ENCODE peak calls at places on chromosomes 3 and 15, in six cellular contexts. A, W, R, I, C and N are unnamed samples.
A peak's percentile ranks its signal among the peaks of the same experiment; 100 is the strongest.

GRCh38 chr15:88400069-88400468 is 67.1 kb downstream of the MRPL46 start:
- DNase-seq in A (no peak), W (no peak), R (no peak), I (no peak), C (no peak), N (no peak)

GRCh38 chr3:49296781-49297420 is 19.9 kb upstream of the C3orf62 start:
- DNase-seq in A (peak; percentile 54), W (peak; percentile 33), R (peak; percentile 48), I (peak; percentile 42), C (no peak), N (peak; percentile 28)

GRCh38 chr15:66720206-66721010 is 18.4 kb downstream of the SMAD6 start:
- DNase-seq in A (peak; percentile 87), W (no peak), R (no peak), I (peak; percentile 39), C (peak; percentile 7), N (no peak)

GRCh38 chr3:59935025-59935424 is 885.2 kb upstream of the CFAP20DC start:
- DNase-seq in A (no peak), W (no peak), R (no peak), I (no peak), C (no peak), N (no peak)

GRCh38 chr3:56693750-56694149 is 10.7 kb upstream of the TASOR start:
- DNase-seq in A (peak; percentile 60), W (no peak), R (no peak), I (no peak), C (no peak), N (peak; percentile 19)

GRCh38 chr3:177126015-177126773 is 71.1 kb downstream of the TBL1XR1 start:
- DNase-seq in A (no peak), W (no peak), R (no peak), I (no peak), C (no peak), N (no peak)

GRCh38 chr3:111012388-111013248 is 59.0 kb upstream of the NECTIN3 start:
- DNase-seq in A (no peak), W (no peak), R (no peak), I (no peak), C (no peak), N (no peak)

GRCh38 chr3:33372218-33373081 is 67.8 kb downstream of the UBP1 start:
- DNase-seq in A (no peak), W (no peak), R (no peak), I (peak; percentile 45), C (peak; percentile 66), N (peak; percentile 30)

GRCh38 chr3:196186661-196187573 is 24.3 kb downstream of the ZDHHC19 start:
- DNase-seq in A (no peak), W (no peak), R (peak; percentile 60), I (no peak), C (no peak), N (peak; percentile 43)

GRCh38 chr3:46693897-46694235 is 387 bp upstream of the ALS2CL start:
- DNase-seq in A (peak; percentile 48), W (no peak), R (no peak), I (no peak), C (no peak), N (peak; percentile 33)

GRCh38 chr3:131277836-131278497 is 103.6 kb upstream of the NUDT16 start:
- DNase-seq in A (no peak), W (no peak), R (no peak), I (no peak), C (no peak), N (no peak)

GRCh38 chr3:15007681-15008141 is 57.4 kb downstream of the MRPS25 start:
- DNase-seq in A (no peak), W (no peak), R (no peak), I (no peak), C (no peak), N (no peak)

GRCh38 chr3:127799476-127800222 is 22.7 kb downstream of the MGLL start:
- DNase-seq in A (peak; percentile 17), W (no peak), R (no peak), I (no peak), C (no peak), N (no peak)

GRCh38 chr3:4522962-4523361 is 29.8 kb downstream of the ITPR1 start:
- DNase-seq in A (no peak), W (no peak), R (no peak), I (no peak), C (no peak), N (no peak)

GRCh38 chr3:72099331-72100061 is 314.5 kb upstream of the PROK2 start:
- DNase-seq in A (no peak), W (no peak), R (no peak), I (no peak), C (no peak), N (no peak)

GRCh38 chr3:114223146-114223545 is 14.2 kb downstream of the ZNF80 start:
- DNase-seq in A (no peak), W (no peak), R (no peak), I (no peak), C (no peak), N (no peak)
- H3K27ac ChIP-seq in A (no peak overlapping the region), W (no peak overlapping the region), R (no peak overlapping the region), I (peak overlapping the region; percentile 11), C (no peak overlapping the region), N (no peak overlapping the region)

GRCh38 chr15:63390689-63391088 is 9.0 kb upstream of the CA12 start:
- DNase-seq in A (no peak), W (no peak), R (no peak), I (no peak), C (no peak), N (no peak)

GRCh38 chr15:63389902-63390301 is 8.3 kb upstream of the CA12 start:
- DNase-seq in A (peak; percentile 67), W (no peak), R (peak; percentile 45), I (peak; percentile 96), C (peak; percentile 31), N (peak; percentile 96)

GRCh38 chr15:63388511-63388910 is 6.9 kb upstream of the CA12 start:
- DNase-seq in A (no peak), W (no peak), R (no peak), I (no peak), C (no peak), N (no peak)

GRCh38 chr15:63385911-63386531 is 4.4 kb upstream of the CA12 start:
- DNase-seq in A (no peak), W (no peak), R (no peak), I (no peak), C (no peak), N (no peak)

GRCh38 chr15:63387741-63388468 is 6.3 kb upstream of the CA12 start:
- DNase-seq in A (no peak), W (no peak), R (peak; percentile 51), I (no peak), C (no peak), N (no peak)
- TF ChIP-seq EP300 in A (no peak), W (no peak), R (no peak), I (no peak), C (no peak), N (no peak)

GRCh38 chr3:125141596-125142417 is 70.7 kb downstream of the SLC12A8 start:
- DNase-seq in A (peak; percentile 78), W (peak; percentile 50), R (peak; percentile 78), I (peak; percentile 50), C (no peak), N (peak; percentile 74)
- TF ChIP-seq POLR2A in A (peak; percentile 48), W (no peak), R (no peak), I (no peak), C (no peak), N (no peak)

DNA sequence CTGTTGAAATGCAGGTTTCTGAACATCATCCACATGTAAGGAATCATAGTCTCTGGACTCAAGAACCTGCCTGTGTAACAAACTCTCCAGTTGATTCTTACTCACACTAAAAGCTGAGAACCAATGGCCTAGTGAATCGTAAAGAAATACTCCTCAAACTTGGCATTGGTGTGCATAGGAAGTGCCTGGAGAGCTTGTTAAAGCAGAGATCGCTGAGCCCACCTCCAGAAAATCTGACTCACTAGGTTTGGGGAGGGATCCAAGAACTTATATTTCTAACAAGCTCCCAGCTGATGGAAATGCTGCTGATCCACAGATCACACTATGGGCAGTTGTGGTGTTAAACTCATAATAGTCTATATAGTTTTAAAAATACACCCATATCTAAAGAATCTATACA is 55.8 kb upstream of the LMCD1 start:
- DNase-seq in A (no peak), W (no peak), R (no peak), I (no peak), C (no peak), N (no peak)
- H3K27ac ChIP-seq in A (peak overlapping the region; percentile 63), W (peak overlapping the region; percentile 75), R (no peak overlapping the region), I (no peak overlapping the region), C (no peak overlapping the region), N (peak overlapping the region; percentile 84)

DNA sequence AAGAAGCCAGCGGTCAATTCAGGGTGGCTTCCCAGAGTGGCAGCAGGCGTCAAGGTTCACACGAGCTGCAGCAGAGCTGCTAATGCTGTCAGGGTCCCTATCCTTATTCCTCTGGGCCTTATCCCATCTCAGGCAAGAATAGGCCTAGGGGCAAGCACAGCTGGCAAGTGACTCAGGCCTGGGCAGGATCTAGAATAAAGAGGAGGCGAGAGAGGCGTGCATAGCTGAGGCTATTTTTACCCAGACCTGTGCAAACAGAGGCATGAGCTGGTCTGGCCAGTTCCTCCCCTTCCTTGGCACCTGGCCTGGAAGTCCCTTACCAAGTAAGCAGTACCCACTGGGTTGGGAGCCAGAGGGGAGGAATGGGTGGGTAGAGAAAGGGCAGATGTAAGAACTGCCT is 12.2 kb upstream of the VIPR1 start:
- DNase-seq in A (peak; percentile 96), W (no peak), R (no peak), I (peak; percentile 97), C (no peak), N (peak; percentile 65)
- TF ChIP-seq EP300 in A (no peak), W (no peak), R (no peak), I (no peak), C (no peak), N (no peak)